ENCODE peak calls at places on chromosomes 2 and 18, in nine cellular contexts. U is GM12865; F is GM03348; V is stimulated activated effector memory CD8-positive, alpha-beta T cell treated with anti-CD3 and anti-CD28 coated beads, Interleukin-12 subunit alpha, Interleukin-12 subunit beta, amount 100 ng/mL, for 72 hours; G is AG08396; W is T-cell; E is GM10248; P is bronchial epithelial cell; Y is stimulated activated naive CD8-positive, alpha-beta T cell treated with anti-CD3 and anti-CD28 coated beads, Interleukin-15, amount 100 ng/mL, for 72 hours. H is an unnamed sample.

GRCh38 chr2:180012523-180012922 is 5.4 kb upstream of the CWC22 start:
- DNase-seq in U (no peak), F (peak; percentile 39), V (no peak), G (peak; percentile 29), W (no peak), E (no peak), P (peak; percentile 96), Y (no peak), H (no peak)

GRCh38 chr2:42141687-42142475 is 27.3 kb upstream of the EML4 start:
- DNase-seq in U (no peak), F (peak; percentile 58), V (no peak), G (peak; percentile 37), W (no peak), E (no peak), P (peak; percentile 79), Y (no peak), H (no peak)

GRCh38 chr18:37654711-37655369 is 89.2 kb upstream of the CELF4 start:
- DNase-seq in U (no peak), F (no peak), V (no peak), G (no peak), W (no peak), E (no peak), P (no peak), Y (no peak), H (no peak)

GRCh38 chr2:53575606-53576360 is 191.8 kb upstream of the CHAC2 start:
- DNase-seq in U (no peak), F (peak; percentile 37), V (no peak), G (no peak), W (no peak), E (no peak), P (no peak), Y (no peak), H (no peak)

GRCh38 chr2:79369127-79369526 is 143.7 kb upstream of the CTNNA2 start:
- DNase-seq in U (no peak), F (no peak), V (no peak), G (no peak), W (no peak), E (no peak), P (no peak), Y (no peak), H (no peak)

GRCh38 chr2:86429335-86429734 is 11.8 kb upstream of the KDM3A start:
- DNase-seq in U (no peak), F (no peak), V (no peak), G (no peak), W (no peak), E (no peak), P (no peak), Y (no peak), H (no peak)

GRCh38 chr2:70977605-70978205 is 725 bp upstream of the ANKRD53 start:
- DNase-seq in U (no peak), F (peak; percentile 71), V (peak; percentile 49), G (peak; percentile 88), W (peak; percentile 32), E (no peak), P (peak; percentile 88), Y (no peak), H (no peak)

GRCh38 chr2:69180974-69181373 is 168.0 kb downstream of the ANTXR1 start:
- DNase-seq in U (no peak), F (no peak), V (no peak), G (no peak), W (no peak), E (no peak), P (peak; percentile 41), Y (no peak), H (no peak)

GRCh38 chr18:56469582-56469981 is 168.8 kb downstream of the TXNL1 start:
- DNase-seq in U (no peak), F (no peak), V (no peak), G (no peak), W (no peak), E (no peak), P (peak; percentile 72), Y (no peak), H (no peak)

GRCh38 chr2:219125225-219125885 is 35.3 kb downstream of the NHEJ1 start:
- DNase-seq in U (no peak), F (peak; percentile 81), V (no peak), G (peak; percentile 83), W (no peak), E (no peak), P (peak; percentile 64), Y (no peak), H (peak; percentile 50)

GRCh38 chr2:186199029-186199428 is 287.0 kb upstream of the ZC3H15 start:
- DNase-seq in U (no peak), F (no peak), V (no peak), G (no peak), W (no peak), E (no peak), P (no peak), Y (no peak), H (no peak)

GRCh38 chr2:134375935-134376334 is 122.1 kb downstream of the MGAT5 start:
- DNase-seq in U (no peak), F (no peak), V (no peak), G (no peak), W (no peak), E (no peak), P (peak; percentile 39), Y (no peak), H (no peak)

GRCh38 chr2:37604716-37605115 is 66.7 kb downstream of the CDC42EP3 start:
- DNase-seq in U (no peak), F (no peak), V (no peak), G (no peak), W (no peak), E (no peak), P (peak; percentile 60), Y (no peak), H (no peak)

GRCh38 chr2:131521961-131522781 is 5.5 kb upstream of the CCDC74A start:
- DNase-seq in U (no peak), F (no peak), V (no peak), G (no peak), W (no peak), E (no peak), P (no peak), Y (no peak), H (no peak)

GRCh38 chr2:25920326-25920725 is 42.0 kb upstream of the ASXL2 start:
- DNase-seq in U (no peak), F (peak; percentile 67), V (no peak), G (peak; percentile 86), W (no peak), E (no peak), P (no peak), Y (no peak), H (no peak)

GRCh38 chr18:48319796-48320638 is 89.2 kb downstream of the ZBTB7C start:
- DNase-seq in U (no peak), F (peak; percentile 43), V (no peak), G (no peak), W (no peak), E (no peak), P (peak; percentile 45), Y (no peak), H (peak; percentile 33)

H was measured in HTR-8/SVneo.